ENCODE peak calls at places on chromosomes 3 and 15, in eight cellular contexts. O is GM12865; A is EH; B is NCI-H2029 treated with DMSO at 0.1 percent for 48 hours; X is Caco-2; T is G401; W is activated naive CD4-positive, alpha-beta T cell; I is T-helper 2 cell. Z is an unnamed sample.

GRCh38 chr3:109132801-109133473 is 3.6 kb upstream of the C3orf85 start:
- DNase-seq in T (no peak), X (no peak), I (no peak), A (no peak), W (no peak), O (no peak), B (no peak), Z (no peak)

GRCh38 chr3:194046995-194047681 is 88.8 kb upstream of the HES1 start:
- DNase-seq in A (peak), I (no peak), O (peak), W (no peak), B (peak), T (peak), X (no peak), Z (no peak)

GRCh38 chr15:33994005-33994615 is 25.8 kb downstream of the CHRM5 start:
- DNase-seq in O (peak), W (no peak), I (peak), A (peak), T (peak), B (no peak), X (peak), Z (no peak)

GRCh38 chr15:67803996-67804843 is 21.1 kb upstream of the SKOR1 start:
- DNase-seq in X (peak), O (no peak), A (no peak), T (no peak), I (no peak), B (no peak), W (no peak), Z (no peak)

GRCh38 chr3:138923531-138923994 is 23.4 kb downstream of the FOXL2 start:
- DNase-seq in I (peak), X (peak), W (peak), A (peak), O (peak), T (peak), B (peak), Z (peak)

GRCh38 chr3:107962015-107962414 is 128.8 kb downstream of the CD47 start:
- DNase-seq in T (no peak), O (no peak), B (no peak), A (no peak), X (no peak), I (no peak), W (no peak), Z (no peak)

GRCh38 chr15:50046159-50046558 is 72.9 kb downstream of the ATP8B4 start:
- DNase-seq in B (no peak), T (no peak), X (no peak), I (peak), A (no peak), W (no peak), O (peak), Z (no peak)

GRCh38 chr3:34225828-34226227 is 427.4 kb downstream of the PDCD6IP start:
- DNase-seq in T (no peak), W (no peak), A (no peak), I (no peak), O (no peak), X (no peak), B (no peak), Z (no peak)

GRCh38 chr15:60683156-60683555 is 204.2 kb upstream of the ICE2 start:
- DNase-seq in A (no peak), T (no peak), I (no peak), O (no peak), X (no peak), B (no peak), W (no peak), Z (no peak)

Z was measured in activated CD4-positive, CD25-positive, alpha-beta regulatory T cell treated with anti-CD3 and anti-CD28 coated beads, Interleukin-2, amount 50 U/mL, for 72 hours.